ENCODE peak calls at places on chromosomes 4 and X, in ten cellular contexts. B, C, K, J, T, R, S, P, E and H are unnamed samples.

GRCh38 chrX:22192419-22193086 is 80.2 kb upstream of the CBLL2 start:
- DNase-seq in B (peak), C (peak), K (peak), J (peak), T (peak), R (peak), S (peak), P (peak), E (peak), H (peak)

GRCh38 chr4:95506264-95506663 is 42.5 kb downstream of the UNC5C start:
- DNase-seq in B (peak), C (no peak), K (no peak), J (peak), T (peak), R (no peak), S (no peak), P (no peak), E (no peak), H (no peak)

GRCh38 chr4:67721770-67722597 is 21.0 kb upstream of the UBA6 start:
- DNase-seq in B (peak), C (no peak), K (no peak), J (no peak), T (no peak), R (no peak), S (no peak), P (no peak), E (no peak), H (no peak)

GRCh38 chr4:48290146-48290772 is 20.6 kb upstream of the TEC start:
- DNase-seq in B (peak), C (no peak), K (peak), J (no peak), T (no peak), R (no peak), S (no peak), P (no peak), E (no peak), H (no peak)

GRCh38 chrX:115392871-115393270 is 103.4 kb downstream of the LUZP4 start:
- DNase-seq in B (no peak), C (no peak), K (no peak), J (no peak), T (no peak), R (no peak), S (no peak), P (no peak), E (no peak), H (no peak)

GRCh38 chr4:1416948-1417260 is 10.7 kb upstream of the NKX1-1 start:
- DNase-seq in B (no peak), C (no peak), K (no peak), J (no peak), T (no peak), R (no peak), S (no peak), P (no peak), E (no peak), H (no peak)

GRCh38 chrX:18920566-18920965 is 63.3 kb downstream of the PHKA2 start:
- DNase-seq in B (no peak), C (no peak), K (no peak), J (no peak), T (no peak), R (no peak), S (no peak), P (no peak), E (no peak), H (no peak)

GRCh38 chr4:79164961-79165610 is 160.8 kb downstream of the NAA11 start:
- DNase-seq in B (no peak), C (no peak), K (no peak), J (no peak), T (no peak), R (no peak), S (peak), P (no peak), E (no peak), H (no peak)

GRCh38 chr4:159105761-159106243 is 2.9 kb downstream of the RAPGEF2 start:
- DNase-seq in B (peak), C (no peak), K (no peak), J (no peak), T (peak), R (no peak), S (no peak), P (no peak), E (no peak), H (peak)

GRCh38 chr4:1516881-1517480 is 110.7 kb upstream of the NKX1-1 start:
- DNase-seq in B (no peak), C (no peak), K (no peak), J (no peak), T (no peak), R (peak), S (no peak), P (no peak), E (no peak), H (peak)

GRCh38 chr4:65665951-65666523 is 4.3 kb downstream of the EPHA5 start:
- DNase-seq in B (no peak), C (no peak), K (no peak), J (no peak), T (peak), R (no peak), S (no peak), P (no peak), E (no peak), H (no peak)

GRCh38 chr4:148376151-148376550 is 66.1 kb downstream of the NR3C2 start:
- DNase-seq in B (peak), C (peak), K (no peak), J (no peak), T (peak), R (no peak), S (no peak), P (no peak), E (peak), H (no peak)

GRCh38 chr4:158805628-158806471 is 37.0 kb downstream of the FNIP2 start:
- DNase-seq in B (no peak), C (no peak), K (no peak), J (peak), T (no peak), R (no peak), S (peak), P (no peak), E (no peak), H (no peak)

GRCh38 chr4:8860892-8861575 is 10.6 kb downstream of the HMX1 start:
- DNase-seq in B (no peak), C (no peak), K (no peak), J (no peak), T (no peak), R (no peak), S (no peak), P (no peak), E (no peak), H (no peak)

GRCh38 chr4:43253511-43253910 is 361.0 kb downstream of the GRXCR1 start:
- DNase-seq in B (no peak), C (no peak), K (no peak), J (no peak), T (no peak), R (no peak), S (no peak), P (no peak), E (no peak), H (no peak)

GRCh38 chr4:162659716-162660115 is 495.9 kb upstream of the FSTL5 start:
- DNase-seq in B (no peak), C (no peak), K (no peak), J (no peak), T (peak), R (no peak), S (no peak), P (no peak), E (no peak), H (no peak)

GRCh38 chr4:155879767-155880166 is 13.7 kb upstream of the ASIC5 start:
- DNase-seq in B (no peak), C (no peak), K (no peak), J (no peak), T (no peak), R (no peak), S (no peak), P (no peak), E (no peak), H (no peak)

GRCh38 chr4:2950221-2950989 is 12.8 kb downstream of the NOP14 start:
- DNase-seq in B (no peak), C (no peak), K (no peak), J (no peak), T (no peak), R (no peak), S (no peak), P (no peak), E (peak), H (no peak)

GRCh38 chr4:36006226-36006625 is 238.1 kb downstream of the ARAP2 start:
- DNase-seq in B (no peak), C (no peak), K (no peak), J (peak), T (peak), R (no peak), S (no peak), P (no peak), E (no peak), H (no peak)

GRCh38 chrX:7570432-7571009 is 272.4 kb upstream of the VCX start:
- DNase-seq in B (no peak), C (no peak), K (no peak), J (no peak), T (no peak), R (no peak), S (no peak), P (no peak), E (no peak), H (no peak)

GRCh38 chrX:4710618-4711433 is 997.4 kb upstream of the PRKX start:
- DNase-seq in B (no peak), C (no peak), K (peak), J (peak), T (no peak), R (no peak), S (no peak), P (no peak), E (peak), H (no peak)

GRCh38 chr4:72631296-72631695 is 62.3 kb upstream of the ADAMTS3 start:
- DNase-seq in B (peak), C (no peak), K (no peak), J (peak), T (peak), R (peak), S (no peak), P (peak), E (no peak), H (no peak)

GRCh38 chr4:147173797-147174196 is 228.1 kb upstream of the TTC29 start:
- DNase-seq in B (no peak), C (no peak), K (no peak), J (no peak), T (no peak), R (no peak), S (no peak), P (no peak), E (no peak), H (no peak)

GRCh38 chr4:176001171-176002006 is 64.3 kb upstream of the WDR17 start:
- DNase-seq in B (peak), C (no peak), K (peak), J (no peak), T (peak), R (peak), S (peak), P (no peak), E (peak), H (peak)

GRCh38 chrX:66018585-66019309 is 21.1 kb downstream of the VSIG4 start:
- DNase-seq in B (no peak), C (no peak), K (no peak), J (no peak), T (no peak), R (no peak), S (no peak), P (no peak), E (no peak), H (no peak)

GRCh38 chrX:48957477-48957826 is at the start of gene OTUD5:
- DNase-seq in B (no peak), C (peak), K (peak), J (no peak), T (no peak), R (peak), S (peak), P (peak), E (peak), H (no peak)

GRCh38 chr4:4384837-4385236 is 2.1 kb upstream of the NSG1 start:
- DNase-seq in B (no peak), C (no peak), K (peak), J (no peak), T (no peak), R (no peak), S (peak), P (no peak), E (no peak), H (peak)

GRCh38 chrX:41695464-41695863 is 6.7 kb downstream of the GPR34 start:
- DNase-seq in B (no peak), C (no peak), K (no peak), J (no peak), T (no peak), R (no peak), S (no peak), P (no peak), E (no peak), H (no peak)

GRCh38 chr4:41281038-41281634 is 24.4 kb downstream of the UCHL1 start:
- DNase-seq in B (peak), C (no peak), K (peak), J (peak), T (peak), R (no peak), S (no peak), P (no peak), E (no peak), H (peak)

GRCh38 chrX:63913719-63914118 is 128.7 kb upstream of the ARHGEF9 start:
- DNase-seq in B (no peak), C (no peak), K (no peak), J (no peak), T (no peak), R (no peak), S (no peak), P (no peak), E (no peak), H (no peak)

GRCh38 chrX:78555401-78555980 is 103.6 kb downstream of the RTL3 start:
- DNase-seq in B (no peak), C (no peak), K (no peak), J (no peak), T (no peak), R (no peak), S (no peak), P (no peak), E (no peak), H (no peak)
- TF ChIP-seq CTCF in B (peak), C (peak), K (no peak), J (peak), T (peak), R (peak), S (no peak), P (peak), E (peak), H (no peak)

DNA sequence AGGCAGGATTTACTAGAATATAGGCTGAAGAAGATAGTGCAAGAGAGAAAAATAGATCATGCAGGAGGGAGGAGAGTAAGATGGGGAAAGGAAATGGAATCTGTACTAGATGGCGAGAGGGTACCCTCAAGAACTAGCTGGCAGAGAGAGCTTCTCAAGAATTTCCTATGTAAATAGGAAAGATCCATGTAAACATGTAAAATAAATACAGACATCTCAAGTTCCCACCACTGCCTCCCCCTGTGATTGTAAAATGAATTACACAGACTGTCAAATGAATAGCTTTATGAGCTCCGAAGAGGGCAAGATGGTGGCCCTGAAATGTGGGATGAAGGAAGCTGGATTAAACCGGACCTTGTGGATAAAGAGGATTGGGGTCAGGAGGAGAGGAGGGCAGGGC is 178.0 kb downstream of the PALLD start:
- DNase-seq in B (peak), C (no peak), K (no peak), J (no peak), T (no peak), R (no peak), S (no peak), P (no peak), E (no peak), H (no peak)
- TF ChIP-seq CTCF in B (peak), C (no peak), K (no peak), J (no peak), T (no peak), R (no peak), S (no peak), P (no peak), E (no peak), H (no peak)

GRCh38 chr4:123505457-123506310 is 109.1 kb downstream of the SPRY1 start:
- DNase-seq in B (peak), C (no peak), K (peak), J (no peak), T (peak), R (peak), S (peak), P (peak), E (peak), H (peak)
- TF ChIP-seq CTCF in B (peak), C (no peak), K (no peak), J (no peak), T (no peak), R (no peak), S (no peak), P (no peak), E (no peak), H (no peak)

DNA sequence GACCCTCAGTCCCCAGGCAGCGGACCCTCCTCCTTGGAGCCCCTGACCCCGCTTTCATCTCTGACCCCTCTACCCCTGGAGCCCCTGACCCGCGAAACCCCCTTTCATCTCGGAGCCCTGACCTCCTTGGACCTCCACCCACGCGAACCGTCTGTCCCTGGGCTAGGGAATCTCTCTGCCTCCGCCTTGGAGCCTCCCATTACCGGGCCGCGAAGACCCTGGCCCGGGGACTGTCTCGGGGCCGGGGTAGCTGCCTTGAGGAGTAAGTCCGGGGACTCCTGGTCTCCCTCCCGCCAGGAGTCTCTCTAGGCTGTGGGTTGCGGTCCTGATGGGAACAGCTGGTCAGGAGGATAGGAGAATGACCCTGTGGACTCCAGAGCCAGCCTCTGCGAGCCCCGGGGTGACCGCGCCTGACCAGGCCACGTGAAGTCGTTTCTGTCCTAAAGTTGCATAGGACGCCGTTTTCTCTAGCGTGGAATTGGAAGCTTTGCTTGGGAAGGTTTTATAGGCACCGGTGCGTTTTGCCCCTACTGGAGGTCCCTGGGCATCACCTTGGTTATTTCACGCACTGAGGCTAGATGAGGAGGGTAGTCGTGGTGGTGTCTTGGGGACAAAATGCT is 824 bp downstream of the TBC1D14 start:
- DNase-seq in B (no peak), C (no peak), K (no peak), J (no peak), T (no peak), R (no peak), S (peak), P (no peak), E (no peak), H (peak)
- TF ChIP-seq CTCF in B (peak), C (peak), K (no peak), J (peak), T (peak), R (no peak), S (peak), P (no peak), E (no peak), H (peak)

GRCh38 chrX:153426204-153426603 is 14.9 kb downstream of the ZFP92 start:
- DNase-seq in B (no peak), C (no peak), K (no peak), J (no peak), T (no peak), R (no peak), S (no peak), P (no peak), E (no peak), H (no peak)

GRCh38 chrX:153420851-153421599 is 9.8 kb downstream of the ZFP92 start:
- DNase-seq in B (no peak), C (no peak), K (no peak), J (no peak), T (no peak), R (no peak), S (no peak), P (no peak), E (no peak), H (no peak)

GRCh38 chrX:153421856-153422255 is 10.6 kb downstream of the ZFP92 start:
- DNase-seq in B (no peak), C (no peak), K (no peak), J (no peak), T (no peak), R (no peak), S (no peak), P (no peak), E (no peak), H (no peak)

DNA sequence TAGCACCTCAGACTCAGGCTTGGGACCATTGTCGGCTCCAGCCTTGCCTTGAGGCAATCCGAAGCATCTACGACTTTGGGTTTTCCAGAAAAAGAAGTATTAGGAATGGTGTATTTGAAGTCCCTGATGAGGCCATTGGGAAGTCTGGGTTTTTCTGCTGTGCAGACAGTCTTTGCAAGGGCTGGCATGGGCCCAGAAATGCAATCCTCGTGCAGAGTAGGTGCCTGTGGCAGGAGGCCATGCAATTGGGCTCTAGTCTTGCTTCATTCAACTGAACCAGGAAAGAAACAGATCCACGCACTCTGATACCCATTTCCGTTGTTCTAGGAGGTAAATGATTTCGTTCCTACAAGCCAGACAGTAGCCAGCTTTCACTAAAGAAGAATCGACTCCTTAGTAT is 12.4 kb downstream of the ZFP92 start:
- DNase-seq in B (no peak), C (no peak), K (no peak), J (no peak), T (no peak), R (no peak), S (no peak), P (peak), E (no peak), H (no peak)
- TF ChIP-seq CTCF in B (no peak), C (no peak), K (no peak), J (no peak), T (no peak), R (no peak), S (no peak), P (no peak), E (no peak), H (no peak)

GRCh38 chr4:7201351-7202305 is 9.3 kb downstream of the SORCS2 start:
- DNase-seq in B (no peak), C (no peak), K (no peak), J (no peak), T (no peak), R (no peak), S (no peak), P (no peak), E (no peak), H (no peak)
- TF ChIP-seq CTCF in B (no peak), C (no peak), K (no peak), J (no peak), T (no peak), R (no peak), S (no peak), P (no peak), E (no peak), H (no peak)

GRCh38 chrX:46545111-46546005 is at the start of gene ZNF674:
- DNase-seq in B (peak), C (peak), K (peak), J (peak), T (peak), R (peak), S (peak), P (peak), E (peak), H (peak)
- TF ChIP-seq CTCF in B (no peak), C (no peak), K (no peak), J (no peak), T (peak), R (peak), S (no peak), P (peak), E (no peak), H (no peak)